ENCODE peak calls at places on chromosomes 5 and 9, in six cellular contexts. One of them, this sample, is unnamed.

GRCh38 chr9:79023134-79023577 is 548.6 kb upstream of the TLE4 start:
- DNase-seq in cardiac muscle cell: no peak
- DNase-seq in ovary: no peak
- DNase-seq in thyroid gland: no peak
- DNase-seq in heart left ventricle: no peak
- DNase-seq in transverse colon: no peak
- DNase-seq in this sample: no peak

GRCh38 chr5:18305288-18305899 is 671.1 kb downstream of the TAF11L14 start:
- DNase-seq in cardiac muscle cell: peak; percentile 39
- DNase-seq in ovary: no peak
- DNase-seq in thyroid gland: no peak
- DNase-seq in heart left ventricle: no peak
- DNase-seq in transverse colon: no peak
- DNase-seq in this sample: no peak

GRCh38 chr9:134174526-134175290 is 10.3 kb upstream of the RNU6ATAC start:
- DNase-seq in cardiac muscle cell: no peak
- DNase-seq in ovary: peak; percentile 43
- DNase-seq in thyroid gland: no peak
- DNase-seq in heart left ventricle: no peak
- DNase-seq in transverse colon: no peak
- DNase-seq in this sample: no peak

GRCh38 chr5:139862803-139863202 is 67.2 kb downstream of the PSD2 start:
- DNase-seq in cardiac muscle cell: no peak
- DNase-seq in ovary: no peak
- DNase-seq in thyroid gland: no peak
- DNase-seq in heart left ventricle: no peak
- DNase-seq in transverse colon: no peak
- DNase-seq in this sample: no peak

GRCh38 chr5:102910240-102911226 is 155.4 kb downstream of the PAM start:
- DNase-seq in cardiac muscle cell: no peak
- DNase-seq in ovary: no peak
- DNase-seq in thyroid gland: no peak
- DNase-seq in heart left ventricle: no peak
- DNase-seq in transverse colon: no peak
- DNase-seq in this sample: no peak

GRCh38 chr5:72032769-72033168 is 74.5 kb upstream of the MAP1B start:
- DNase-seq in cardiac muscle cell: no peak
- DNase-seq in ovary: no peak
- DNase-seq in thyroid gland: no peak
- DNase-seq in heart left ventricle: no peak
- DNase-seq in transverse colon: no peak
- DNase-seq in this sample: no peak

GRCh38 chr9:6931913-6932312 is 174.1 kb downstream of the KDM4C start:
- DNase-seq in cardiac muscle cell: no peak
- DNase-seq in ovary: no peak
- DNase-seq in thyroid gland: no peak
- DNase-seq in heart left ventricle: peak; percentile 69
- DNase-seq in transverse colon: peak; percentile 32
- DNase-seq in this sample: peak; percentile 41

GRCh38 chr9:106625259-106625789 is 237.6 kb upstream of the ZNF462 start:
- DNase-seq in cardiac muscle cell: no peak
- DNase-seq in ovary: no peak
- DNase-seq in thyroid gland: no peak
- DNase-seq in heart left ventricle: no peak
- DNase-seq in transverse colon: no peak
- DNase-seq in this sample: no peak

GRCh38 chr5:76041863-76042262 is 41.3 kb upstream of the SV2C start:
- DNase-seq in cardiac muscle cell: peak; percentile 76
- DNase-seq in ovary: no peak
- DNase-seq in thyroid gland: no peak
- DNase-seq in heart left ventricle: no peak
- DNase-seq in transverse colon: no peak
- DNase-seq in this sample: no peak

GRCh38 chr5:609088-609370 is 3.1 kb upstream of the CEP72 start:
- DNase-seq in cardiac muscle cell: no peak
- DNase-seq in ovary: no peak
- DNase-seq in thyroid gland: no peak
- DNase-seq in heart left ventricle: no peak
- DNase-seq in transverse colon: no peak
- DNase-seq in this sample: peak; percentile 11

GRCh38 chr9:83220737-83221136 is 157.8 kb upstream of the RASEF start:
- DNase-seq in cardiac muscle cell: peak; percentile 23
- DNase-seq in ovary: no peak
- DNase-seq in thyroid gland: peak; percentile 30
- DNase-seq in heart left ventricle: no peak
- DNase-seq in transverse colon: no peak
- DNase-seq in this sample: peak; percentile 44

GRCh38 chr9:136488247-136489214 is 5.7 kb upstream of the SEC16A start:
- DNase-seq in cardiac muscle cell: peak; percentile 74
- DNase-seq in ovary: peak; percentile 83
- DNase-seq in thyroid gland: peak; percentile 79
- DNase-seq in heart left ventricle: peak; percentile 73
- DNase-seq in transverse colon: peak; percentile 84
- DNase-seq in this sample: peak; percentile 87

GRCh38 chr5:146249801-146250200 is 46.4 kb downstream of the RBM27 start:
- DNase-seq in cardiac muscle cell: no peak
- DNase-seq in ovary: no peak
- DNase-seq in thyroid gland: no peak
- DNase-seq in heart left ventricle: no peak
- DNase-seq in transverse colon: no peak
- DNase-seq in this sample: no peak

GRCh38 chr9:2729003-2729402 is 11.7 kb downstream of the KCNV2 start:
- DNase-seq in cardiac muscle cell: no peak
- DNase-seq in ovary: no peak
- DNase-seq in thyroid gland: no peak
- DNase-seq in heart left ventricle: no peak
- DNase-seq in transverse colon: no peak
- DNase-seq in this sample: no peak

GRCh38 chr9:82776508-82776907 is 286.4 kb downstream of the RASEF start:
- DNase-seq in cardiac muscle cell: no peak
- DNase-seq in ovary: no peak
- DNase-seq in thyroid gland: no peak
- DNase-seq in heart left ventricle: no peak
- DNase-seq in transverse colon: no peak
- DNase-seq in this sample: no peak

GRCh38 chr5:176888016-176888864 is 10.9 kb downstream of the HK3 start:
- DNase-seq in cardiac muscle cell: no peak
- DNase-seq in ovary: no peak
- DNase-seq in thyroid gland: no peak
- DNase-seq in heart left ventricle: no peak
- DNase-seq in transverse colon: no peak
- DNase-seq in this sample: no peak

GRCh38 chr9:135299651-135300345 is 179.8 kb upstream of the PPP1R26 start:
- DNase-seq in cardiac muscle cell: no peak
- DNase-seq in ovary: no peak
- DNase-seq in thyroid gland: no peak
- DNase-seq in heart left ventricle: no peak
- DNase-seq in transverse colon: no peak
- DNase-seq in this sample: no peak

GRCh38 chr5:14063117-14063516 is 80.0 kb upstream of the TRIO start:
- DNase-seq in cardiac muscle cell: no peak
- DNase-seq in ovary: no peak
- DNase-seq in thyroid gland: no peak
- DNase-seq in heart left ventricle: no peak
- DNase-seq in transverse colon: no peak
- DNase-seq in this sample: no peak

GRCh38 chr9:93614830-93615468 is 38.6 kb downstream of the PHF2 start:
- DNase-seq in cardiac muscle cell: no peak
- DNase-seq in ovary: no peak
- DNase-seq in thyroid gland: no peak
- DNase-seq in heart left ventricle: no peak
- DNase-seq in transverse colon: no peak
- DNase-seq in this sample: no peak

GRCh38 chr9:84669008-84669292 is 579 bp upstream of the NTRK2 start:
- DNase-seq in cardiac muscle cell: no peak
- DNase-seq in ovary: no peak
- DNase-seq in thyroid gland: no peak
- DNase-seq in heart left ventricle: no peak
- DNase-seq in transverse colon: no peak
- DNase-seq in this sample: no peak

GRCh38 chr5:55171471-55171870 is 1.5 kb downstream of the CDC20B start:
- DNase-seq in cardiac muscle cell: no peak
- DNase-seq in ovary: no peak
- DNase-seq in thyroid gland: no peak
- DNase-seq in heart left ventricle: no peak
- DNase-seq in transverse colon: no peak
- DNase-seq in this sample: no peak

GRCh38 chr5:82259172-82259800 is 18.9 kb downstream of the RPS23 start:
- DNase-seq in cardiac muscle cell: peak; percentile 21
- DNase-seq in ovary: no peak
- DNase-seq in thyroid gland: no peak
- DNase-seq in heart left ventricle: no peak
- DNase-seq in transverse colon: no peak
- DNase-seq in this sample: no peak

GRCh38 chr5:96590796-96591195 is 71.4 kb upstream of the CAST start:
- DNase-seq in cardiac muscle cell: no peak
- DNase-seq in ovary: no peak
- DNase-seq in thyroid gland: no peak
- DNase-seq in heart left ventricle: no peak
- DNase-seq in transverse colon: no peak
- DNase-seq in this sample: no peak

GRCh38 chr5:147442134-147442726 is 67.6 kb downstream of the DPYSL3 start:
- DNase-seq in cardiac muscle cell: no peak
- DNase-seq in ovary: peak; percentile 48
- DNase-seq in thyroid gland: no peak
- DNase-seq in heart left ventricle: no peak
- DNase-seq in transverse colon: no peak
- DNase-seq in this sample: no peak
- H3K27ac ChIP-seq in cardiac muscle cell: no peak overlapping the region
- H3K27ac ChIP-seq in ovary: no peak overlapping the region
- H3K27ac ChIP-seq in thyroid gland: no peak overlapping the region
- H3K27ac ChIP-seq in heart left ventricle: no peak overlapping the region
- H3K27ac ChIP-seq in transverse colon: peak overlapping the region; percentile 8
- H3K27ac ChIP-seq in this sample: no peak overlapping the region

GRCh38 chr9:109167716-109168115 is 667 bp upstream of the FRRS1L start:
- DNase-seq in cardiac muscle cell: no peak
- DNase-seq in ovary: no peak
- DNase-seq in thyroid gland: no peak
- DNase-seq in heart left ventricle: no peak
- DNase-seq in transverse colon: no peak
- DNase-seq in this sample: no peak
- H3K27ac ChIP-seq in cardiac muscle cell: no peak overlapping the region
- H3K27ac ChIP-seq in ovary: no peak overlapping the region
- H3K27ac ChIP-seq in thyroid gland: no peak overlapping the region
- H3K27ac ChIP-seq in heart left ventricle: no peak overlapping the region
- H3K27ac ChIP-seq in transverse colon: no peak overlapping the region
- H3K27ac ChIP-seq in this sample: no peak overlapping the region

GRCh38 chr9:126849811-126850210 is 10.6 kb upstream of the ZBTB34 start:
- DNase-seq in cardiac muscle cell: no peak
- DNase-seq in ovary: no peak
- DNase-seq in thyroid gland: no peak
- DNase-seq in heart left ventricle: no peak
- DNase-seq in transverse colon: no peak
- DNase-seq in this sample: no peak

GRCh38 chr9:126854734-126855133 is 5.7 kb upstream of the ZBTB34 start:
- DNase-seq in cardiac muscle cell: no peak
- DNase-seq in ovary: no peak
- DNase-seq in thyroid gland: no peak
- DNase-seq in heart left ventricle: no peak
- DNase-seq in transverse colon: no peak
- DNase-seq in this sample: no peak

GRCh38 chr9:126851286-126851880 is 9.1 kb upstream of the ZBTB34 start:
- DNase-seq in cardiac muscle cell: no peak
- DNase-seq in ovary: no peak
- DNase-seq in thyroid gland: no peak
- DNase-seq in heart left ventricle: no peak
- DNase-seq in transverse colon: no peak
- DNase-seq in this sample: no peak

GRCh38 chr9:126853667-126854066 is 6.8 kb upstream of the ZBTB34 start:
- DNase-seq in cardiac muscle cell: no peak
- DNase-seq in ovary: no peak
- DNase-seq in thyroid gland: no peak
- DNase-seq in heart left ventricle: no peak
- DNase-seq in transverse colon: no peak
- DNase-seq in this sample: no peak

DNA sequence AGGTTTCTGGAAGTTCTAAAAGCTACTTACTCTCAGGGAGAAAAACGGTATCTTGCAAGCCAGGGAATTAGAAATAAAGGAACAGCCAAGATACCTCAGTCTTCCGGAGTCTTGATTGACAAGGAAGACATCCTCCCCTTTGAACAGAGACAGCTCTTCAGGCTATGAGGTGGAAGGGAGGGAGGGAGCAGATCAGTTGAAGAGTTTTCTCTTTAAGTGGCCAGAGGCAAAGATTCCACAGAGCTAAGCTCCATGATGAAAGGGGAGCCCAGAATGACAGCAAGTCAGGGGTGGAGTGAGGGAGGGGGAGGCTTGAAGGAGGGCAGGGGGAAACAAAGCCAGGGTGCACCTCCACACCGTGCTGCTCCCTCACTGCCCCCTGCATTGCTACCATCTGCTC is 8.2 kb upstream of the ZBTB34 start:
- DNase-seq in cardiac muscle cell: no peak
- DNase-seq in ovary: no peak
- DNase-seq in thyroid gland: no peak
- DNase-seq in heart left ventricle: no peak
- DNase-seq in transverse colon: no peak
- DNase-seq in this sample: no peak
- H3K27ac ChIP-seq in cardiac muscle cell: no peak overlapping the region
- H3K27ac ChIP-seq in ovary: no peak overlapping the region
- H3K27ac ChIP-seq in thyroid gland: no peak overlapping the region
- H3K27ac ChIP-seq in heart left ventricle: no peak overlapping the region
- H3K27ac ChIP-seq in transverse colon: no peak overlapping the region
- H3K27ac ChIP-seq in this sample: no peak overlapping the region

DNA sequence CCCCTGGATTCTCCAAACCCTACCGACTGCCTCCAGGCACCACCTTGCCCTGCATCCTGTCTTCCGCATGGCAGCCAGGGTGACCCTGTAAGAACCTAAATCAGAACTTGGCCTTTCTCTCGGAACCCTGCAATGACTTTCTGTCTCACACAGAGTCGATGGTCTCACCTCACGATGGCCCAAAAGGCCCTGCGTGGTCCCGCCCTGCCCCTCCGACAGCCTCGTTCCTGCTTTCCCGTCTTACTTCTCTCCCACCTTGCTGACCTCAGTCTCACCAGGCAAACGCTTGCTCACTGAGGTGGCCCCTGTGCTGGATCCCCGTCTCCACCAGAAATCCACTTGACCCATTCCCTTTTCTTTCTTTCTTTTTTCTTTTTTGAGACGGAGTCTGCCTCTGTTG is 142.7 kb upstream of the PHYKPL start:
- DNase-seq in cardiac muscle cell: no peak
- DNase-seq in ovary: no peak
- DNase-seq in thyroid gland: no peak
- DNase-seq in heart left ventricle: no peak
- DNase-seq in transverse colon: no peak
- DNase-seq in this sample: no peak
- H3K27ac ChIP-seq in cardiac muscle cell: no peak overlapping the region
- H3K27ac ChIP-seq in ovary: no peak overlapping the region
- H3K27ac ChIP-seq in thyroid gland: no peak overlapping the region
- H3K27ac ChIP-seq in heart left ventricle: no peak overlapping the region
- H3K27ac ChIP-seq in transverse colon: no peak overlapping the region
- H3K27ac ChIP-seq in this sample: no peak overlapping the region

This sample was measured in stomach.